ENCODE peak calls at places on chromosomes 6 and 20, in ten cellular contexts. X, V, J, K, B, F, O, M, N and Q are unnamed samples.

GRCh38 chr6:43020847-43021246 is 576 bp upstream of the RRP36 start:
- DNase-seq in M (no peak), V (peak; percentile 95), X (no peak), B (no peak), F (no peak), O (no peak), N (no peak), J (no peak), K (no peak), Q (no peak)

GRCh38 chr6:38997128-38997761 is 51.3 kb upstream of the GLP1R start:
- DNase-seq in X (peak; percentile 19), K (no peak), N (no peak), F (peak; percentile 12), M (peak; percentile 79), O (peak; percentile 9), V (peak; percentile 34), J (no peak), B (no peak), Q (no peak)

GRCh38 chr6:113635222-113635970 is 221.7 kb upstream of the MARCKS start:
- DNase-seq in N (no peak), M (no peak), J (no peak), K (no peak), F (no peak), B (no peak), O (no peak), X (no peak), V (no peak), Q (no peak)

GRCh38 chr6:41901882-41902519 is 6.8 kb upstream of the USP49 start:
- DNase-seq in J (no peak), K (peak; percentile 46), X (no peak), O (no peak), N (no peak), M (peak; percentile 52), B (peak; percentile 46), V (peak; percentile 55), F (peak; percentile 43), Q (no peak)

GRCh38 chr20:5364997-5365597 is 48.3 kb upstream of the PROKR2 start:
- DNase-seq in O (peak; percentile 14), K (no peak), M (no peak), B (no peak), J (peak; percentile 1), F (no peak), N (no peak), X (no peak), V (no peak), Q (no peak)

GRCh38 chr6:39056191-39056590 is 7.6 kb downstream of the GLP1R start:
- DNase-seq in M (no peak), V (no peak), X (no peak), O (no peak), B (no peak), N (no peak), K (no peak), J (no peak), F (no peak), Q (no peak)

GRCh38 chr6:130681028-130681427 is 146.2 kb upstream of the SMLR1 start:
- DNase-seq in K (no peak), B (no peak), F (no peak), V (no peak), M (no peak), N (no peak), X (no peak), J (peak; percentile 73), O (peak; percentile 68), Q (no peak)

GRCh38 chr6:139080255-139080920 is 51.8 kb downstream of the ABRACL start:
- DNase-seq in X (no peak), O (peak; percentile 22), V (no peak), M (no peak), F (no peak), J (no peak), B (no peak), K (no peak), N (no peak), Q (no peak)

GRCh38 chr6:7255918-7256317 is 57.1 kb downstream of the SSR1 start:
- DNase-seq in M (no peak), V (no peak), J (no peak), F (no peak), K (no peak), O (no peak), X (no peak), B (no peak), N (no peak), Q (no peak)

GRCh38 chr20:55678126-55678525 is 327.2 kb downstream of the CBLN4 start:
- DNase-seq in M (no peak), O (no peak), J (no peak), X (no peak), F (no peak), B (no peak), N (no peak), V (no peak), K (no peak), Q (no peak)

GRCh38 chr6:155274533-155274932 is 10.7 kb downstream of the CLDN20 start:
- DNase-seq in M (no peak), X (no peak), K (no peak), F (no peak), B (no peak), O (peak; percentile 56), N (no peak), V (no peak), J (no peak), Q (no peak)

GRCh38 chr20:63148696-63149095 is 67.2 kb downstream of the YTHDF1 start:
- DNase-seq in F (no peak), N (no peak), X (no peak), M (no peak), K (no peak), B (no peak), V (no peak), J (no peak), O (no peak), Q (no peak)

GRCh38 chr6:6494677-6495076 is 93.8 kb upstream of the LY86 start:
- DNase-seq in N (no peak), J (no peak), K (peak; percentile 71), M (peak; percentile 79), O (no peak), F (peak; percentile 9), B (no peak), X (peak; percentile 56), V (peak; percentile 80), Q (no peak)

GRCh38 chr6:74284266-74284665 is 588.3 kb downstream of the CD109 start:
- DNase-seq in N (no peak), J (no peak), B (no peak), F (no peak), M (no peak), X (no peak), V (no peak), K (no peak), O (no peak), Q (no peak)

GRCh38 chr6:119148102-119148824 is 69.8 kb upstream of the FAM184A start:
- DNase-seq in J (no peak), X (peak; percentile 16), N (no peak), K (peak; percentile 42), V (peak; percentile 63), F (no peak), M (peak; percentile 60), O (peak; percentile 90), B (no peak), Q (no peak)

GRCh38 chr6:38503032-38503784 is 136.5 kb downstream of the BTBD9 start:
- DNase-seq in V (peak; percentile 13), N (no peak), J (no peak), X (peak; percentile 10), B (no peak), O (no peak), F (no peak), K (no peak), M (no peak), Q (no peak)

GRCh38 chr6:35486005-35486925 is 10.6 kb downstream of the TEAD3 start:
- DNase-seq in X (no peak), J (no peak), K (no peak), M (no peak), B (no peak), F (no peak), V (peak; percentile 95), N (peak; percentile 86), O (no peak), Q (peak; percentile 75)

GRCh38 chr6:75481936-75482593 is 11.5 kb downstream of the FILIP1 start:
- DNase-seq in J (no peak), B (no peak), X (no peak), K (no peak), V (no peak), M (no peak), O (peak; percentile 27), N (no peak), F (no peak), Q (no peak)

GRCh38 chr6:137443901-137444300 is 50.3 kb downstream of the OLIG3 start:
- DNase-seq in J (no peak), V (peak; percentile 2), B (no peak), O (no peak), N (no peak), M (no peak), X (no peak), F (no peak), K (no peak), Q (no peak)

GRCh38 chr6:27474672-27475071 is 1.8 kb upstream of the ZNF184 start:
- DNase-seq in B (no peak), J (no peak), N (no peak), F (no peak), V (no peak), O (no peak), X (no peak), K (no peak), M (no peak), Q (no peak)

GRCh38 chr6:34546551-34547321 is 9.4 kb downstream of the SPDEF start:
- DNase-seq in O (no peak), M (no peak), V (no peak), N (peak; percentile 82), F (no peak), K (no peak), J (no peak), X (peak; percentile 74), B (no peak), Q (no peak)

GRCh38 chr6:6225885-6226284 is 94.6 kb downstream of the F13A1 start:
- DNase-seq in K (no peak), N (no peak), V (no peak), X (no peak), O (no peak), F (no peak), J (no peak), B (no peak), M (no peak), Q (no peak)

GRCh38 chr6:40369028-40369427 is 218.1 kb downstream of the LRFN2 start:
- DNase-seq in B (no peak), X (no peak), K (no peak), M (no peak), V (no peak), J (no peak), O (no peak), N (no peak), F (no peak), Q (no peak)

GRCh38 chr6:29752451-29753308 is 29.4 kb downstream of the HLA-F start:
- DNase-seq in N (peak; percentile 96), O (peak; percentile 80), X (peak; percentile 79), J (peak; percentile 59), K (peak; percentile 89), V (peak; percentile 95), F (peak; percentile 78), B (peak; percentile 79), M (peak; percentile 93), Q (peak; percentile 94)

GRCh38 chr6:157605484-157605883 is 217.6 kb upstream of the SNX9 start:
- DNase-seq in X (no peak), K (no peak), O (no peak), M (no peak), V (no peak), F (no peak), J (no peak), B (no peak), N (no peak), Q (peak; percentile 58)

GRCh38 chr6:13696226-13696625 is 15.4 kb downstream of the RANBP9 start:
- DNase-seq in F (no peak), M (no peak), B (no peak), J (peak; percentile 80), N (no peak), K (no peak), V (no peak), X (no peak), O (peak; percentile 65), Q (no peak)

GRCh38 chr20:2986466-2986865 is 57.0 kb upstream of the GNRH2 start:
- DNase-seq in X (no peak), O (no peak), B (no peak), K (no peak), J (no peak), V (no peak), F (no peak), N (no peak), M (no peak), Q (no peak)

GRCh38 chr20:34768105-34768504 is 57.3 kb downstream of the NCOA6 start:
- DNase-seq in B (no peak), N (no peak), M (no peak), V (no peak), F (no peak), O (peak; percentile 15), K (no peak), X (no peak), J (peak; percentile 62), Q (no peak)